ENCODE peak calls at places on chromosome 15, in five cellular contexts. M is activated effector memory CD4-positive, alpha-beta T cell treated with Interleukin-2 at 50 U/mL for 16 hours; A is activated CD4-positive, alpha-beta T cell treated with anti-CD3 and anti-CD28 coated beads for 48 hours; K is GM03348; Q is GOT3. W is an unnamed sample.

GRCh38 chr15:58409861-58410260 is 21.9 kb upstream of the LIPC start:
- DNase-seq in M (no peak), A (no peak), K (peak), Q (no peak), W (no peak)

GRCh38 chr15:91849749-91850161 is 3.8 kb upstream of the SLCO3A1 start:
- DNase-seq in M (no peak), A (no peak), K (peak), Q (no peak), W (peak)

GRCh38 chr15:76866716-76867321 is 38.3 kb downstream of the SCAPER start:
- DNase-seq in M (no peak), A (peak), K (peak), Q (no peak), W (peak)

GRCh38 chr15:27059610-27060202 is 88.7 kb downstream of the GABRG3 start:
- DNase-seq in M (no peak), A (peak), K (peak), Q (no peak), W (peak)

GRCh38 chr15:49101536-49101935 is 53.9 kb downstream of the COPS2 start:
- DNase-seq in M (no peak), A (no peak), K (no peak), Q (no peak), W (peak)

GRCh38 chr15:91444656-91445055 is 344.6 kb downstream of the SV2B start:
- DNase-seq in M (no peak), A (no peak), K (no peak), Q (no peak), W (no peak)

GRCh38 chr15:88115529-88116152 is 140.9 kb downstream of the NTRK3 start:
- DNase-seq in M (no peak), A (no peak), K (no peak), Q (no peak), W (no peak)

GRCh38 chr15:41981373-41982132 is 9.2 kb upstream of the EHD4 start:
- DNase-seq in M (no peak), A (no peak), K (peak), Q (no peak), W (peak)

GRCh38 chr15:33693166-33693830 is 275.0 kb upstream of the CHRM5 start:
- DNase-seq in M (no peak), A (no peak), K (no peak), Q (no peak), W (no peak)

GRCh38 chr15:29451201-29451781 is 181.7 kb upstream of the NSMCE3 start:
- DNase-seq in M (no peak), A (no peak), K (no peak), Q (no peak), W (no peak)

GRCh38 chr15:63517614-63518013 is 13.2 kb downstream of the USP3 start:
- DNase-seq in M (no peak), A (no peak), K (no peak), Q (no peak), W (no peak)

GRCh38 chr15:98599911-98600685 is 48.2 kb upstream of the IGF1R start:
- DNase-seq in M (peak), A (peak), K (peak), Q (no peak), W (peak)

GRCh38 chr15:77493324-77493907 is 72.7 kb downstream of the HMG20A start:
- DNase-seq in M (no peak), A (peak), K (no peak), Q (no peak), W (peak)

GRCh38 chr15:67815036-67815592 is 10.2 kb upstream of the SKOR1 start:
- DNase-seq in M (no peak), A (no peak), K (no peak), Q (no peak), W (no peak)

GRCh38 chr15:64500695-64501395 is 40.5 kb downstream of the ZNF609 start:
- DNase-seq in M (no peak), A (no peak), K (no peak), Q (no peak), W (no peak)

GRCh38 chr15:87144775-87145174 is 1065.1 kb downstream of the AGBL1 start:
- DNase-seq in M (no peak), A (no peak), K (no peak), Q (no peak), W (no peak)

GRCh38 chr15:57445872-57446271 is 69.6 kb downstream of the CGNL1 start:
- DNase-seq in M (no peak), A (no peak), K (no peak), Q (no peak), W (no peak)

GRCh38 chr15:29568840-29569532 is 253.3 kb downstream of the TJP1 start:
- DNase-seq in M (no peak), A (no peak), K (no peak), Q (no peak), W (no peak)

GRCh38 chr15:62125763-62126162 is 39.3 kb downstream of the C2CD4B start:
- DNase-seq in M (no peak), A (no peak), K (peak), Q (no peak), W (peak)